ENCODE peak calls at places on chromosome 16, in ten cellular contexts. One of them, this sample, is unnamed.
A peak's percentile ranks its signal among the peaks of the same experiment; 100 is the strongest.

GRCh38 chr16:53429221-53429943 is 4.9 kb upstream of the RBL2 start:
- DNase-seq in fibroblast of lung: peak; percentile 60
- DNase-seq in tibial artery: no peak
- DNase-seq in tibial nerve: no peak
- DNase-seq in GM23338: no peak
- DNase-seq in stomach: no peak
- DNase-seq in Caco-2: no peak
- DNase-seq in sigmoid colon: no peak
- DNase-seq in psoas muscle: no peak
- DNase-seq in mammary epithelial cell: peak; percentile 65
- DNase-seq in this sample: peak; percentile 44

GRCh38 chr16:88310796-88311605 is 71.8 kb upstream of the ZNF469 start:
- DNase-seq in fibroblast of lung: no peak
- DNase-seq in tibial artery: no peak
- DNase-seq in tibial nerve: no peak
- DNase-seq in GM23338: no peak
- DNase-seq in stomach: no peak
- DNase-seq in Caco-2: no peak
- DNase-seq in sigmoid colon: no peak
- DNase-seq in psoas muscle: peak; percentile 8
- DNase-seq in mammary epithelial cell: no peak
- DNase-seq in this sample: no peak

GRCh38 chr16:72962347-72962746 is 85.6 kb downstream of the ZFHX3 start:
- DNase-seq in fibroblast of lung: no peak
- DNase-seq in tibial artery: peak; percentile 64
- DNase-seq in tibial nerve: no peak
- DNase-seq in GM23338: no peak
- DNase-seq in stomach: no peak
- DNase-seq in Caco-2: no peak
- DNase-seq in sigmoid colon: peak; percentile 62
- DNase-seq in psoas muscle: no peak
- DNase-seq in mammary epithelial cell: no peak
- DNase-seq in this sample: no peak

GRCh38 chr16:50666658-50667496 is 14.2 kb downstream of the SNX20 start:
- DNase-seq in fibroblast of lung: no peak
- DNase-seq in tibial artery: no peak
- DNase-seq in tibial nerve: no peak
- DNase-seq in GM23338: peak; percentile 55
- DNase-seq in stomach: no peak
- DNase-seq in Caco-2: no peak
- DNase-seq in sigmoid colon: no peak
- DNase-seq in psoas muscle: no peak
- DNase-seq in mammary epithelial cell: no peak
- DNase-seq in this sample: no peak

GRCh38 chr16:46747777-46748651 is at the start of gene MYLK3:
- DNase-seq in fibroblast of lung: no peak
- DNase-seq in tibial artery: peak; percentile 66
- DNase-seq in tibial nerve: no peak
- DNase-seq in GM23338: peak; percentile 78
- DNase-seq in stomach: no peak
- DNase-seq in Caco-2: peak; percentile 86
- DNase-seq in sigmoid colon: peak; percentile 54
- DNase-seq in psoas muscle: no peak
- DNase-seq in mammary epithelial cell: no peak
- DNase-seq in this sample: no peak

GRCh38 chr16:28182183-28182582 is 29.6 kb downstream of the XPO6 start:
- DNase-seq in fibroblast of lung: peak; percentile 53
- DNase-seq in tibial artery: no peak
- DNase-seq in tibial nerve: no peak
- DNase-seq in GM23338: no peak
- DNase-seq in stomach: no peak
- DNase-seq in Caco-2: no peak
- DNase-seq in sigmoid colon: no peak
- DNase-seq in psoas muscle: no peak
- DNase-seq in mammary epithelial cell: no peak
- DNase-seq in this sample: no peak

GRCh38 chr16:66298006-66298405 is 68.5 kb upstream of the CDH5 start:
- DNase-seq in fibroblast of lung: no peak
- DNase-seq in tibial artery: no peak
- DNase-seq in tibial nerve: no peak
- DNase-seq in GM23338: no peak
- DNase-seq in stomach: no peak
- DNase-seq in Caco-2: peak; percentile 18
- DNase-seq in sigmoid colon: peak; percentile 17
- DNase-seq in psoas muscle: no peak
- DNase-seq in mammary epithelial cell: no peak
- DNase-seq in this sample: no peak

GRCh38 chr16:70476272-70477020 is 22.1 kb downstream of the FCSK start:
- DNase-seq in fibroblast of lung: peak; percentile 85
- DNase-seq in tibial artery: no peak
- DNase-seq in tibial nerve: no peak
- DNase-seq in GM23338: no peak
- DNase-seq in stomach: peak; percentile 31
- DNase-seq in Caco-2: no peak
- DNase-seq in sigmoid colon: no peak
- DNase-seq in psoas muscle: peak; percentile 46
- DNase-seq in mammary epithelial cell: peak; percentile 52
- DNase-seq in this sample: peak; percentile 35

GRCh38 chr16:85436636-85437160 is 176.4 kb upstream of the GSE1 start:
- DNase-seq in fibroblast of lung: no peak
- DNase-seq in tibial artery: no peak
- DNase-seq in tibial nerve: no peak
- DNase-seq in GM23338: peak; percentile 88
- DNase-seq in stomach: peak; percentile 57
- DNase-seq in Caco-2: peak; percentile 94
- DNase-seq in sigmoid colon: no peak
- DNase-seq in psoas muscle: no peak
- DNase-seq in mammary epithelial cell: no peak
- DNase-seq in this sample: no peak

GRCh38 chr16:85436207-85436606 is 176.9 kb upstream of the GSE1 start:
- DNase-seq in fibroblast of lung: no peak
- DNase-seq in tibial artery: no peak
- DNase-seq in tibial nerve: no peak
- DNase-seq in GM23338: peak; percentile 42
- DNase-seq in stomach: no peak
- DNase-seq in Caco-2: no peak
- DNase-seq in sigmoid colon: no peak
- DNase-seq in psoas muscle: no peak
- DNase-seq in mammary epithelial cell: no peak
- DNase-seq in this sample: no peak

GRCh38 chr16:85438981-85439639 is 174.0 kb upstream of the GSE1 start:
- DNase-seq in fibroblast of lung: no peak
- DNase-seq in tibial artery: no peak
- DNase-seq in tibial nerve: no peak
- DNase-seq in GM23338: no peak
- DNase-seq in stomach: no peak
- DNase-seq in Caco-2: no peak
- DNase-seq in sigmoid colon: no peak
- DNase-seq in psoas muscle: no peak
- DNase-seq in mammary epithelial cell: no peak
- DNase-seq in this sample: no peak

GRCh38 chr16:85435298-85435697 is 177.8 kb upstream of the GSE1 start:
- DNase-seq in fibroblast of lung: no peak
- DNase-seq in tibial artery: no peak
- DNase-seq in tibial nerve: no peak
- DNase-seq in GM23338: no peak
- DNase-seq in stomach: no peak
- DNase-seq in Caco-2: no peak
- DNase-seq in sigmoid colon: no peak
- DNase-seq in psoas muscle: no peak
- DNase-seq in mammary epithelial cell: no peak
- DNase-seq in this sample: no peak

DNA sequence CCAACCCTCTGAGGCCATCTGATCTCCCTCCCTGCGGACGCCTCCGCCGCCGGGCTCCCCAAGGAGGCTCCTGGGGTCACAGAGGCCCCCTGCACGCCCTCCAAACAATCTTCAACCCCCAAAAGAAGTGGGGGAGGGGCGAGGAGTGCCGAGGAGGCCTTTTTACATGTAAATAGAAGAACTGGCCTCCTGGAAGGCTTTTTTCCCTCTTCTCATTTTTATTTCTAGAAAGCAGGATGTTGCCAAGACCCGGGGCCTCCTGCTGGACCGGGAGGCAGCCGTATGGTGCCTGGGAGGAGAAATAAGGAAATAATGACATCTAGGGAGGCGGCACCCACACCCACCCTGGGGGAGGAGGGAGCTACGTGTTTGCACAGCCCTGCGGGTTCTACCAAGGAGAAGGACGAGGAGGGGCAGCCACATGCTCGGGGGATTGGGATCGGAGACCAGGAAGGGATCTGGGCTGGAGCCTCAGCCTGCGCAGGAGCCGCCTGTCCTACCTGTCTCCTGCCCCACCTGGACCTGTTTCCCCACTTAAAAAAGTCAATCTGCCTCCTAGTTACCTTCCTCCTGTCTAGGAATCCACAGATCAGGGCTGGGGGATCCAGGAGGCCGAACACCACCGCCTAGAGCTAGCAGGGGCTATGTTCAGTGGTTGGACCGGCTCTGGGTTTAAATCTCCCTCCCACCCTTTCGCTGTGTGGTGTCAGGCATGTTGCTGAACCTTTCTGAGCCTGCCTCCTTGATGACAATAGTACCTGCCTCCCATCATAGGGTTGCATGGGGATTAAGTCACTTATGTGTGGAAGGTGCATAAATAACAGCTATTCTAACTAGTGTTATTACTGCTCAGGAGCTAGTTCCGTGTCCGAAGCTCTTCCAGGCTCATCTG is 175.7 kb upstream of the GSE1 start:
- DNase-seq in fibroblast of lung: no peak
- DNase-seq in tibial artery: no peak
- DNase-seq in tibial nerve: no peak
- DNase-seq in GM23338: peak; percentile 90
- DNase-seq in stomach: peak; percentile 84
- DNase-seq in Caco-2: peak; percentile 93
- DNase-seq in sigmoid colon: peak; percentile 80
- DNase-seq in psoas muscle: no peak
- DNase-seq in mammary epithelial cell: no peak
- DNase-seq in this sample: no peak
- H3K4me3 ChIP-seq in fibroblast of lung: no peak overlapping the region
- H3K4me3 ChIP-seq in tibial artery: peak overlapping the region; percentile 39
- H3K4me3 ChIP-seq in tibial nerve: no peak overlapping the region
- H3K4me3 ChIP-seq in GM23338: peak overlapping the region; percentile 50
- H3K4me3 ChIP-seq in stomach: no peak overlapping the region
- H3K4me3 ChIP-seq in Caco-2: peak overlapping the region; percentile 29
- H3K4me3 ChIP-seq in sigmoid colon: no peak overlapping the region
- H3K4me3 ChIP-seq in psoas muscle: no peak overlapping the region
- H3K4me3 ChIP-seq in mammary epithelial cell: no peak overlapping the region
- H3K4me3 ChIP-seq in this sample: no peak overlapping the region

DNA sequence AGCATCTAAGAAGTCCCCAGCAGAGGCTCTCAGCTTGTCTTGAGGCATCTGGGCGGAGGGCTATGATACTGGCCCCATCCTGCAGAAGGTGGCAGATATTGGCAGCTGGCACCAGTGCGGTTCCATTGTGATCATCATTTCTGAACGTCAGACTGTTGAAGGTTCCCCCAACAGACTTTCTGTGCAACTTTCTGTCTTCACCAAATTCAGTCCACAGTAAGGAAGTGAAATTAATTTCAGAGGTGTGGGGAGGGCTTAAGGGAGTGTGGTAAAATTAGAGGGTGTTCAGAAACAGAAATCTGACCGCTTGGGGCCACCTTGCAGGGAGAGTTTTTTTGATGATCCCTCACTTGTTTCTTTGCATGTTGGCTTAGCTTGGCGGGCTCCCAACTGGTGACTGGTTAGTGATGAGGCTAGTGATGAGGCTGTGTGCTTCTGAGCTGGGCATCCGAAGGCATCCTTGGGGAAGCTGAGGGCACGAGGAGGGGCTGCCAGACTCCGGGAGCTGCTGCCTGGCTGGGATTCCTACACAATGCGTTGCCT is at the start of gene CIITA:
- DNase-seq in fibroblast of lung: peak; percentile 90
- DNase-seq in tibial artery: peak; percentile 85
- DNase-seq in tibial nerve: peak; percentile 84
- DNase-seq in GM23338: peak; percentile 55
- DNase-seq in stomach: peak; percentile 89
- DNase-seq in Caco-2: no peak
- DNase-seq in sigmoid colon: peak; percentile 87
- DNase-seq in psoas muscle: peak; percentile 76
- DNase-seq in mammary epithelial cell: peak; percentile 97
- DNase-seq in this sample: peak; percentile 80
- H3K4me3 ChIP-seq in fibroblast of lung: no peak within 1 kb of the TSS
- H3K4me3 ChIP-seq in tibial artery: peak within 1 kb of the TSS; percentile 8
- H3K4me3 ChIP-seq in tibial nerve: no peak within 1 kb of the TSS
- H3K4me3 ChIP-seq in GM23338: no peak within 1 kb of the TSS
- H3K4me3 ChIP-seq in stomach: peak within 1 kb of the TSS; percentile 64
- H3K4me3 ChIP-seq in Caco-2: no peak within 1 kb of the TSS
- H3K4me3 ChIP-seq in sigmoid colon: no peak within 1 kb of the TSS
- H3K4me3 ChIP-seq in psoas muscle: peak within 1 kb of the TSS; percentile 73
- H3K4me3 ChIP-seq in mammary epithelial cell: no peak within 1 kb of the TSS
- H3K4me3 ChIP-seq in this sample: no peak within 1 kb of the TSS

GRCh38 chr16:9757687-9758086 is 424.5 kb downstream of the GRIN2A start:
- DNase-seq in fibroblast of lung: no peak
- DNase-seq in tibial artery: no peak
- DNase-seq in tibial nerve: no peak
- DNase-seq in GM23338: no peak
- DNase-seq in stomach: no peak
- DNase-seq in Caco-2: no peak
- DNase-seq in sigmoid colon: no peak
- DNase-seq in psoas muscle: no peak
- DNase-seq in mammary epithelial cell: no peak
- DNase-seq in this sample: no peak

GRCh38 chr16:9756434-9756833 is 425.8 kb downstream of the GRIN2A start:
- DNase-seq in fibroblast of lung: no peak
- DNase-seq in tibial artery: no peak
- DNase-seq in tibial nerve: no peak
- DNase-seq in GM23338: no peak
- DNase-seq in stomach: no peak
- DNase-seq in Caco-2: no peak
- DNase-seq in sigmoid colon: no peak
- DNase-seq in psoas muscle: no peak
- DNase-seq in mammary epithelial cell: no peak
- DNase-seq in this sample: no peak

DNA sequence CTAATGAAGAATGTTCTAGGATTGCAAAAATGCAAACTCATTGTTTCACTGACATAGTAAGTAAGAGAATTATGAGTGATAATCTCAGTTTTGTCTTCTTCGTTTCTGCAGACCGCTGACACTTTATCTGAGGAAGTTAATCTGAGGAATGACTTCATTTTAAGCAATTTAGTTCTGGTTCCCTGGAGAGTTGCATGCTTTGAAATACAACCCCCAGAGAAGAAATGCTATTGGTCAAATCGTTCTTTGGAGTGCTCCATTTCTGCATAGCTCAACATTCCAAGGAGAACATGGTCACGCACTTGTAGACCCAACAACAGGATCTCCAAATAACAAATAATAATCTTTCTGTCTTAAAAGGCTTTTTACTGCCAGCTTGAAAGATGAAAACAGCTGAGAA is 427.2 kb downstream of the GRIN2A start:
- DNase-seq in fibroblast of lung: peak; percentile 9
- DNase-seq in tibial artery: no peak
- DNase-seq in tibial nerve: no peak
- DNase-seq in GM23338: peak; percentile 30
- DNase-seq in stomach: no peak
- DNase-seq in Caco-2: no peak
- DNase-seq in sigmoid colon: no peak
- DNase-seq in psoas muscle: no peak
- DNase-seq in mammary epithelial cell: no peak
- DNase-seq in this sample: no peak
- H3K4me3 ChIP-seq in fibroblast of lung: no peak overlapping the region
- H3K4me3 ChIP-seq in tibial artery: no peak overlapping the region
- H3K4me3 ChIP-seq in tibial nerve: no peak overlapping the region
- H3K4me3 ChIP-seq in GM23338: no peak overlapping the region
- H3K4me3 ChIP-seq in stomach: no peak overlapping the region
- H3K4me3 ChIP-seq in Caco-2: no peak overlapping the region
- H3K4me3 ChIP-seq in sigmoid colon: no peak overlapping the region
- H3K4me3 ChIP-seq in psoas muscle: no peak overlapping the region
- H3K4me3 ChIP-seq in mammary epithelial cell: no peak overlapping the region
- H3K4me3 ChIP-seq in this sample: no peak overlapping the region

GRCh38 chr16:84466692-84467091 is 37.8 kb downstream of the MEAK7 start:
- DNase-seq in fibroblast of lung: no peak
- DNase-seq in tibial artery: no peak
- DNase-seq in tibial nerve: no peak
- DNase-seq in GM23338: no peak
- DNase-seq in stomach: no peak
- DNase-seq in Caco-2: no peak
- DNase-seq in sigmoid colon: no peak
- DNase-seq in psoas muscle: no peak
- DNase-seq in mammary epithelial cell: no peak
- DNase-seq in this sample: no peak

GRCh38 chr16:84463221-84463620 is 41.2 kb downstream of the MEAK7 start:
- DNase-seq in fibroblast of lung: no peak
- DNase-seq in tibial artery: peak; percentile 37
- DNase-seq in tibial nerve: no peak
- DNase-seq in GM23338: no peak
- DNase-seq in stomach: peak; percentile 11
- DNase-seq in Caco-2: peak; percentile 19
- DNase-seq in sigmoid colon: peak; percentile 52
- DNase-seq in psoas muscle: no peak
- DNase-seq in mammary epithelial cell: no peak
- DNase-seq in this sample: no peak

GRCh38 chr16:84467256-84467655 is 37.2 kb downstream of the MEAK7 start:
- DNase-seq in fibroblast of lung: no peak
- DNase-seq in tibial artery: no peak
- DNase-seq in tibial nerve: no peak
- DNase-seq in GM23338: no peak
- DNase-seq in stomach: no peak
- DNase-seq in Caco-2: no peak
- DNase-seq in sigmoid colon: no peak
- DNase-seq in psoas muscle: no peak
- DNase-seq in mammary epithelial cell: peak; percentile 83
- DNase-seq in this sample: no peak

GRCh38 chr16:84464116-84464515 is 40.3 kb downstream of the MEAK7 start:
- DNase-seq in fibroblast of lung: no peak
- DNase-seq in tibial artery: peak; percentile 28
- DNase-seq in tibial nerve: no peak
- DNase-seq in GM23338: no peak
- DNase-seq in stomach: peak; percentile 4
- DNase-seq in Caco-2: no peak
- DNase-seq in sigmoid colon: peak; percentile 15
- DNase-seq in psoas muscle: no peak
- DNase-seq in mammary epithelial cell: no peak
- DNase-seq in this sample: no peak

GRCh38 chr16:84465154-84465553 is 39.3 kb downstream of the MEAK7 start:
- DNase-seq in fibroblast of lung: no peak
- DNase-seq in tibial artery: no peak
- DNase-seq in tibial nerve: no peak
- DNase-seq in GM23338: no peak
- DNase-seq in stomach: peak; percentile 25
- DNase-seq in Caco-2: peak; percentile 16
- DNase-seq in sigmoid colon: peak; percentile 39
- DNase-seq in psoas muscle: no peak
- DNase-seq in mammary epithelial cell: no peak
- DNase-seq in this sample: no peak
- H3K4me3 ChIP-seq in fibroblast of lung: no peak overlapping the region
- H3K4me3 ChIP-seq in tibial artery: no peak overlapping the region
- H3K4me3 ChIP-seq in tibial nerve: no peak overlapping the region
- H3K4me3 ChIP-seq in GM23338: no peak overlapping the region
- H3K4me3 ChIP-seq in stomach: no peak overlapping the region
- H3K4me3 ChIP-seq in Caco-2: no peak overlapping the region
- H3K4me3 ChIP-seq in sigmoid colon: no peak overlapping the region
- H3K4me3 ChIP-seq in psoas muscle: no peak overlapping the region
- H3K4me3 ChIP-seq in mammary epithelial cell: no peak overlapping the region
- H3K4me3 ChIP-seq in this sample: no peak overlapping the region

This sample was measured in skeletal muscle cell.